ENCODE peak calls at places on chromosome 11, in ten cellular contexts. One of them, this sample, is unnamed.

GRCh38 chr11:113730887-113731726 is 25.0 kb upstream of the TMPRSS5 start:
- DNase-seq in WERI-Rb-1: peak
- DNase-seq in CD4-positive, alpha-beta memory T cell: no peak
- DNase-seq in prostate gland: peak
- DNase-seq in heart right ventricle: no peak
- DNase-seq in CD8-positive, alpha-beta T cell: no peak
- DNase-seq in AG04449: peak
- DNase-seq in aorta: no peak
- DNase-seq in HCT116: peak
- DNase-seq in AG10803: peak
- DNase-seq in this sample: peak

GRCh38 chr11:77568306-77568705 is 21.4 kb upstream of the AQP11 start:
- DNase-seq in WERI-Rb-1: no peak
- DNase-seq in CD4-positive, alpha-beta memory T cell: no peak
- DNase-seq in prostate gland: no peak
- DNase-seq in heart right ventricle: no peak
- DNase-seq in CD8-positive, alpha-beta T cell: no peak
- DNase-seq in AG04449: no peak
- DNase-seq in aorta: no peak
- DNase-seq in HCT116: no peak
- DNase-seq in AG10803: no peak
- DNase-seq in this sample: no peak

GRCh38 chr11:57305523-57305922 is 19.2 kb downstream of the TNKS1BP1 start:
- DNase-seq in WERI-Rb-1: no peak
- DNase-seq in CD4-positive, alpha-beta memory T cell: no peak
- DNase-seq in prostate gland: no peak
- DNase-seq in heart right ventricle: no peak
- DNase-seq in CD8-positive, alpha-beta T cell: no peak
- DNase-seq in AG04449: no peak
- DNase-seq in aorta: no peak
- DNase-seq in HCT116: no peak
- DNase-seq in AG10803: no peak
- DNase-seq in this sample: no peak

GRCh38 chr11:63937713-63938480 is 905 bp upstream of the NAA40 start:
- DNase-seq in WERI-Rb-1: no peak
- DNase-seq in CD4-positive, alpha-beta memory T cell: no peak
- DNase-seq in prostate gland: no peak
- DNase-seq in heart right ventricle: no peak
- DNase-seq in CD8-positive, alpha-beta T cell: no peak
- DNase-seq in AG04449: no peak
- DNase-seq in aorta: no peak
- DNase-seq in HCT116: no peak
- DNase-seq in AG10803: no peak
- DNase-seq in this sample: no peak

GRCh38 chr11:116132273-116132978 is 628.2 kb upstream of the CADM1 start:
- DNase-seq in WERI-Rb-1: no peak
- DNase-seq in CD4-positive, alpha-beta memory T cell: no peak
- DNase-seq in prostate gland: no peak
- DNase-seq in heart right ventricle: no peak
- DNase-seq in CD8-positive, alpha-beta T cell: no peak
- DNase-seq in AG04449: no peak
- DNase-seq in aorta: no peak
- DNase-seq in HCT116: no peak
- DNase-seq in AG10803: no peak
- DNase-seq in this sample: no peak

GRCh38 chr11:13391217-13391616 is 71.8 kb downstream of the BTBD10 start:
- DNase-seq in WERI-Rb-1: no peak
- DNase-seq in CD4-positive, alpha-beta memory T cell: no peak
- DNase-seq in prostate gland: no peak
- DNase-seq in heart right ventricle: no peak
- DNase-seq in CD8-positive, alpha-beta T cell: no peak
- DNase-seq in AG04449: no peak
- DNase-seq in aorta: no peak
- DNase-seq in HCT116: no peak
- DNase-seq in AG10803: no peak
- DNase-seq in this sample: no peak

GRCh38 chr11:11409916-11410315 is 56.9 kb upstream of the CSNK2A3 start:
- DNase-seq in WERI-Rb-1: peak
- DNase-seq in CD4-positive, alpha-beta memory T cell: no peak
- DNase-seq in prostate gland: no peak
- DNase-seq in heart right ventricle: peak
- DNase-seq in CD8-positive, alpha-beta T cell: no peak
- DNase-seq in AG04449: no peak
- DNase-seq in aorta: no peak
- DNase-seq in HCT116: no peak
- DNase-seq in AG10803: no peak
- DNase-seq in this sample: no peak

GRCh38 chr11:8207080-8208000 is 38.5 kb upstream of the RIC3 start:
- DNase-seq in WERI-Rb-1: no peak
- DNase-seq in CD4-positive, alpha-beta memory T cell: no peak
- DNase-seq in prostate gland: no peak
- DNase-seq in heart right ventricle: no peak
- DNase-seq in CD8-positive, alpha-beta T cell: no peak
- DNase-seq in AG04449: no peak
- DNase-seq in aorta: no peak
- DNase-seq in HCT116: no peak
- DNase-seq in AG10803: peak
- DNase-seq in this sample: no peak

DNA sequence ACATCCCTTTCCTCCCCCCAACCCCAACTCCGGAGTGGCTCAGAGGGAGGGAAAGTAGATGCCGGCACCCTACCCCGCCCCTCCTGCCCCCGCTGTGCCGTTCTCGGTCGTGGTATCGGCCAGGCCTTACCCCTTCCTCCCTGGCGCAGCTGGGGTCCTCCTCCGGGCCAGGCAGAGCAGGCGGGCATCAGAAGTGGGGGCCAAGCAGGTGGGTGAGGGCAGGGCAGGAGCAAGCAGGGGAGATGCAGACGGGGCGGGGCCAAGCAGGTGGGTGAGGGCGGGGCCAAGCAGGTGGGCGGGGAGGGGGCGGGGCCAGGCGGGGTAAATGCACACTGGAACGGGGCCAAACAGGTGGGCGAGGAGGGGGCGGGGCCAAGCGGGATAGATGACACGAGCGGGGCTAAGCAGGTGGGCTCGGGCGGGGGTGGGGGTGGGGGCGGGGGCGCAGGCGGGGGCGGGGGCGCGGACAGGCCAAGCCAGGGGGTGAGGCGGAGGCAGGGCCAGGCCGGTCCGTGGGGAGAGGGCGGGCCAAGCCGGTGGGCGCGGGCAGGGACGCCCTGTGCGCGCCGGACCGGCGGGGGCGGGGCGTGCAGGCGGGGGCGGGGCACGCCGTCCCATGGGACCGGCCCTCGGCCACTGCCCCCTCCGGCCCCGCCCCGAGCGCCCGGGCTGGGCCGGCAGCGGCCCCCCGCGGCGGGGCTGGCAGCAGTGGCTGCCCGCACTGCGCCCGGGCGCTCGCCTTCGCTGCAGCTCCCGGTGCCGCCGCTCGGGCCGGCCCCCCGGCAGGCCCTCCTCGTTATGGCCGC is at the start of the genes KCNQ1 and TRPM5:
- DNase-seq in WERI-Rb-1: peak
- DNase-seq in CD4-positive, alpha-beta memory T cell: peak
- DNase-seq in prostate gland: peak
- DNase-seq in heart right ventricle: peak
- DNase-seq in CD8-positive, alpha-beta T cell: peak
- DNase-seq in AG04449: no peak
- DNase-seq in aorta: peak
- DNase-seq in HCT116: peak
- DNase-seq in AG10803: no peak
- DNase-seq in this sample: no peak
- H3K4me3 ChIP-seq in WERI-Rb-1: peak
- H3K4me3 ChIP-seq in CD4-positive, alpha-beta memory T cell: peak
- H3K4me3 ChIP-seq in prostate gland: peak
- H3K4me3 ChIP-seq in heart right ventricle: peak
- H3K4me3 ChIP-seq in CD8-positive, alpha-beta T cell: peak
- H3K4me3 ChIP-seq in AG04449: no peak
- H3K4me3 ChIP-seq in aorta: peak
- H3K4me3 ChIP-seq in HCT116: peak
- H3K4me3 ChIP-seq in AG10803: no peak
- H3K4me3 ChIP-seq in this sample: no peak

GRCh38 chr11:34604216-34604615 is 16.7 kb upstream of the EHF start:
- DNase-seq in WERI-Rb-1: no peak
- DNase-seq in CD4-positive, alpha-beta memory T cell: no peak
- DNase-seq in prostate gland: no peak
- DNase-seq in heart right ventricle: no peak
- DNase-seq in CD8-positive, alpha-beta T cell: no peak
- DNase-seq in AG04449: no peak
- DNase-seq in aorta: no peak
- DNase-seq in HCT116: no peak
- DNase-seq in AG10803: no peak
- DNase-seq in this sample: no peak

GRCh38 chr11:34605481-34606325 is 15.2 kb upstream of the EHF start:
- DNase-seq in WERI-Rb-1: no peak
- DNase-seq in CD4-positive, alpha-beta memory T cell: no peak
- DNase-seq in prostate gland: no peak
- DNase-seq in heart right ventricle: no peak
- DNase-seq in CD8-positive, alpha-beta T cell: no peak
- DNase-seq in AG04449: no peak
- DNase-seq in aorta: no peak
- DNase-seq in HCT116: no peak
- DNase-seq in AG10803: no peak
- DNase-seq in this sample: no peak

GRCh38 chr11:34604909-34605308 is 16.0 kb upstream of the EHF start:
- DNase-seq in WERI-Rb-1: no peak
- DNase-seq in CD4-positive, alpha-beta memory T cell: no peak
- DNase-seq in prostate gland: no peak
- DNase-seq in heart right ventricle: no peak
- DNase-seq in CD8-positive, alpha-beta T cell: no peak
- DNase-seq in AG04449: no peak
- DNase-seq in aorta: no peak
- DNase-seq in HCT116: no peak
- DNase-seq in AG10803: no peak
- DNase-seq in this sample: no peak

GRCh38 chr11:34609187-34609751 is 11.6 kb upstream of the EHF start:
- DNase-seq in WERI-Rb-1: no peak
- DNase-seq in CD4-positive, alpha-beta memory T cell: no peak
- DNase-seq in prostate gland: no peak
- DNase-seq in heart right ventricle: no peak
- DNase-seq in CD8-positive, alpha-beta T cell: no peak
- DNase-seq in AG04449: no peak
- DNase-seq in aorta: no peak
- DNase-seq in HCT116: no peak
- DNase-seq in AG10803: no peak
- DNase-seq in this sample: no peak

GRCh38 chr11:34606326-34607120 is 14.4 kb upstream of the EHF start:
- DNase-seq in WERI-Rb-1: no peak
- DNase-seq in CD4-positive, alpha-beta memory T cell: no peak
- DNase-seq in prostate gland: no peak
- DNase-seq in heart right ventricle: no peak
- DNase-seq in CD8-positive, alpha-beta T cell: no peak
- DNase-seq in AG04449: no peak
- DNase-seq in aorta: no peak
- DNase-seq in HCT116: no peak
- DNase-seq in AG10803: no peak
- DNase-seq in this sample: no peak
- H3K4me3 ChIP-seq in WERI-Rb-1: no peak
- H3K4me3 ChIP-seq in CD4-positive, alpha-beta memory T cell: no peak
- H3K4me3 ChIP-seq in prostate gland: no peak
- H3K4me3 ChIP-seq in heart right ventricle: no peak
- H3K4me3 ChIP-seq in CD8-positive, alpha-beta T cell: no peak
- H3K4me3 ChIP-seq in AG04449: no peak
- H3K4me3 ChIP-seq in aorta: no peak
- H3K4me3 ChIP-seq in HCT116: no peak
- H3K4me3 ChIP-seq in AG10803: no peak
- H3K4me3 ChIP-seq in this sample: no peak

GRCh38 chr11:65575568-65576231 is at the start of gene EHBP1L1:
- DNase-seq in WERI-Rb-1: peak
- DNase-seq in CD4-positive, alpha-beta memory T cell: peak
- DNase-seq in prostate gland: no peak
- DNase-seq in heart right ventricle: peak
- DNase-seq in CD8-positive, alpha-beta T cell: peak
- DNase-seq in AG04449: no peak
- DNase-seq in aorta: peak
- DNase-seq in HCT116: no peak
- DNase-seq in AG10803: no peak
- DNase-seq in this sample: no peak

GRCh38 chr11:65577756-65578109 is 1.9 kb downstream of the EHBP1L1 start:
- DNase-seq in WERI-Rb-1: no peak
- DNase-seq in CD4-positive, alpha-beta memory T cell: no peak
- DNase-seq in prostate gland: no peak
- DNase-seq in heart right ventricle: no peak
- DNase-seq in CD8-positive, alpha-beta T cell: no peak
- DNase-seq in AG04449: no peak
- DNase-seq in aorta: no peak
- DNase-seq in HCT116: no peak
- DNase-seq in AG10803: no peak
- DNase-seq in this sample: no peak

GRCh38 chr11:65578134-65578533 is 2.3 kb downstream of the EHBP1L1 start:
- DNase-seq in WERI-Rb-1: no peak
- DNase-seq in CD4-positive, alpha-beta memory T cell: no peak
- DNase-seq in prostate gland: no peak
- DNase-seq in heart right ventricle: no peak
- DNase-seq in CD8-positive, alpha-beta T cell: no peak
- DNase-seq in AG04449: no peak
- DNase-seq in aorta: no peak
- DNase-seq in HCT116: no peak
- DNase-seq in AG10803: no peak
- DNase-seq in this sample: no peak

GRCh38 chr11:65576232-65576866 is 496 bp downstream of the EHBP1L1 start:
- DNase-seq in WERI-Rb-1: no peak
- DNase-seq in CD4-positive, alpha-beta memory T cell: no peak
- DNase-seq in prostate gland: no peak
- DNase-seq in heart right ventricle: no peak
- DNase-seq in CD8-positive, alpha-beta T cell: no peak
- DNase-seq in AG04449: no peak
- DNase-seq in aorta: no peak
- DNase-seq in HCT116: no peak
- DNase-seq in AG10803: no peak
- DNase-seq in this sample: no peak

GRCh38 chr11:65576867-65577755 is 1.3 kb downstream of the EHBP1L1 start:
- DNase-seq in WERI-Rb-1: no peak
- DNase-seq in CD4-positive, alpha-beta memory T cell: no peak
- DNase-seq in prostate gland: no peak
- DNase-seq in heart right ventricle: peak
- DNase-seq in CD8-positive, alpha-beta T cell: no peak
- DNase-seq in AG04449: no peak
- DNase-seq in aorta: peak
- DNase-seq in HCT116: no peak
- DNase-seq in AG10803: peak
- DNase-seq in this sample: no peak
- H3K4me3 ChIP-seq in WERI-Rb-1: peak
- H3K4me3 ChIP-seq in CD4-positive, alpha-beta memory T cell: peak
- H3K4me3 ChIP-seq in prostate gland: peak
- H3K4me3 ChIP-seq in heart right ventricle: peak
- H3K4me3 ChIP-seq in CD8-positive, alpha-beta T cell: peak
- H3K4me3 ChIP-seq in AG04449: peak
- H3K4me3 ChIP-seq in aorta: peak
- H3K4me3 ChIP-seq in HCT116: peak
- H3K4me3 ChIP-seq in AG10803: peak
- H3K4me3 ChIP-seq in this sample: peak

DNA sequence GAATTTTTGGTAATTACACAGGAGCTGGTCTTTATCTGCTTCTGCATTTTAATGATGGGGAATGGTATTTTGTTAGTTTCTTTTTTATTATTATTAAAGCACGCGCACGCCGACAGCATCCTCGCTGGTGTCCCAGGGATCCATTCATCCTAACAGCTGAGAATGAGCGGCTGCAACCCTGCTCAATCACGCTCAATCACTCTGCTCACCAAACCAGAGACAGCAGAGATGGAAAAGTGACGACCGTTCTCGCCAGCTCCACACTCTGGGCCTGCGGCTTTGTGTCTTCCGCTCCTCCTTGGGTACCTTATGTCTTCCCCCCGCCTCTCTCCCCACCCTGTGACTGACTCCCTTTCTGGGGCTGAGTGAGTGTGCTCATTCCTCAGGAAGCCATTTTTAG is 84.5 kb downstream of the DSCAML1 start:
- DNase-seq in WERI-Rb-1: no peak
- DNase-seq in CD4-positive, alpha-beta memory T cell: no peak
- DNase-seq in prostate gland: no peak
- DNase-seq in heart right ventricle: no peak
- DNase-seq in CD8-positive, alpha-beta T cell: no peak
- DNase-seq in AG04449: no peak
- DNase-seq in aorta: no peak
- DNase-seq in HCT116: no peak
- DNase-seq in AG10803: no peak
- DNase-seq in this sample: no peak
- H3K4me3 ChIP-seq in WERI-Rb-1: no peak
- H3K4me3 ChIP-seq in CD4-positive, alpha-beta memory T cell: no peak
- H3K4me3 ChIP-seq in prostate gland: no peak
- H3K4me3 ChIP-seq in heart right ventricle: no peak
- H3K4me3 ChIP-seq in CD8-positive, alpha-beta T cell: no peak
- H3K4me3 ChIP-seq in AG04449: no peak
- H3K4me3 ChIP-seq in aorta: no peak
- H3K4me3 ChIP-seq in HCT116: no peak
- H3K4me3 ChIP-seq in AG10803: no peak
- H3K4me3 ChIP-seq in this sample: no peak